ENCODE peak calls at places on chromosomes 11 and 22, in eight cellular contexts. R, M, U, K, D, X, S and A are unnamed samples.

GRCh38 chr11:109275931-109276330 is 146.1 kb upstream of the C11orf87 start:
- DNase-seq in X (no peak), M (no peak), U (no peak), D (no peak), K (no peak), R (no peak), S (no peak), A (no peak)

GRCh38 chr11:116193321-116194114 is 579.3 kb downstream of the BUD13 start:
- DNase-seq in S (no peak), R (peak; percentile 55), D (peak; percentile 78), U (peak; percentile 50), K (no peak), M (peak; percentile 1), X (peak; percentile 49), A (peak; percentile 87)

GRCh38 chr11:72239296-72239848 is 4.6 kb downstream of the PHOX2A start:
- DNase-seq in D (no peak), K (no peak), S (peak; percentile 93), R (peak; percentile 55), M (peak; percentile 40), U (peak; percentile 47), X (peak; percentile 47), A (no peak)

GRCh38 chr11:47327025-47327424 is 25.5 kb downstream of the MYBPC3 start:
- DNase-seq in U (no peak), D (no peak), S (no peak), M (no peak), K (no peak), R (no peak), X (no peak), A (no peak)

GRCh38 chr11:119085523-119085878 is 820 bp downstream of the HMBS start:
- DNase-seq in K (no peak), M (no peak), R (no peak), D (no peak), S (no peak), X (no peak), U (no peak), A (no peak)

GRCh38 chr22:37848587-37849088 is 581 bp upstream of the EIF3L start:
- DNase-seq in D (no peak), R (peak; percentile 35), K (no peak), M (no peak), U (peak; percentile 54), X (peak; percentile 18), S (no peak), A (no peak)

GRCh38 chr22:34877506-34877905 is 188.5 kb upstream of the ISX start:
- DNase-seq in R (peak; percentile 65), M (no peak), X (no peak), U (no peak), S (no peak), D (no peak), K (no peak), A (no peak)

GRCh38 chr11:85318573-85318972 is 308.6 kb downstream of the DLG2 start:
- DNase-seq in S (no peak), X (no peak), U (no peak), D (no peak), K (no peak), R (no peak), M (no peak), A (no peak)

GRCh38 chr22:23696326-23696851 is 5.6 kb downstream of the RGL4 start:
- DNase-seq in M (no peak), D (no peak), S (peak; percentile 84), X (no peak), R (peak; percentile 11), U (peak; percentile 83), K (peak; percentile 86), A (no peak)

GRCh38 chr11:43419460-43419859 is 60.7 kb downstream of the TTC17 start:
- DNase-seq in D (peak; percentile 7), U (peak; percentile 75), X (peak; percentile 63), M (peak; percentile 10), K (no peak), S (no peak), R (peak; percentile 29), A (peak; percentile 31)

GRCh38 chr11:6127881-6128280 is 20.4 kb downstream of the OR56B4 start:
- DNase-seq in M (no peak), X (peak; percentile 3), R (no peak), K (no peak), U (no peak), D (no peak), S (no peak), A (no peak)

GRCh38 chr11:59891781-59892181 is 13.2 kb downstream of the OOSP3 start:
- DNase-seq in R (no peak), K (no peak), M (no peak), U (peak; percentile 18), X (no peak), D (no peak), S (no peak), A (no peak)

GRCh38 chr11:70084046-70084984 is 6.2 kb downstream of the ANO1 start:
- DNase-seq in U (no peak), S (no peak), R (no peak), D (no peak), X (no peak), K (no peak), M (no peak), A (no peak)

GRCh38 chr22:44975444-44976262 is 34.2 kb downstream of the PHF21B start:
- DNase-seq in U (peak; percentile 86), M (peak; percentile 51), K (no peak), S (peak; percentile 88), X (peak; percentile 85), D (peak; percentile 56), R (peak; percentile 69), A (peak; percentile 69)

GRCh38 chr11:123056835-123057491 is 5.0 kb downstream of the HSPA8 start:
- DNase-seq in R (no peak), X (no peak), M (no peak), K (no peak), D (no peak), U (no peak), S (no peak), A (no peak)

GRCh38 chr11:70064011-70064725 is 13.9 kb upstream of the ANO1 start:
- DNase-seq in K (peak; percentile 11), S (peak; percentile 73), R (no peak), X (no peak), U (no peak), D (no peak), M (no peak), A (no peak)

GRCh38 chr11:128660957-128661356 is 32.9 kb upstream of the FLI1 start:
- DNase-seq in X (no peak), M (no peak), R (no peak), D (no peak), K (no peak), U (no peak), S (no peak), A (no peak)

DNA sequence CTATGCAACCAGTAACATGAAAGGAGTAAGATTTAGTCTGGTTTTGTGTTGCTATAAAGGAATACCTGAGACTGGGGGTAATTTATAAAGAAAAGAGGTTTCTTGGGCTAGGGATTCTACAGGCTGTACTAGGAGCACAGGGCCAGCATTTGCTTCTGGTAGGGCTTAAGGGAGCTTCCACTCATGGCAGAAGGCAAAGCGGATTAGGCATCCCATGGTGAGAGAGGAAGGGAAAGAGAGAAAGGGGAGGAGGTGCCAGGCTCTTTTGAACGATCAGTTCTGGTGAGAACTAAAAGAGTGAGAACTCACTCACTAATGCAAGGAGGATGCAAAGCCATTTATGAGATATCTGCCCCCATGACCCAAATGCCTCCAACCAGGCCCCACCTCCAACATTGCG is 283.2 kb downstream of the OPCML start:
- DNase-seq in R (no peak), K (no peak), X (no peak), D (no peak), M (no peak), U (no peak), S (no peak), A (no peak)
- H3K4me3 ChIP-seq in R (no peak overlapping the region), K (no peak overlapping the region), X (no peak overlapping the region), D (no peak overlapping the region), M (no peak overlapping the region), U (no peak overlapping the region), S (no peak overlapping the region), A (no peak overlapping the region)

GRCh38 chr11:62621567-62622470 is at the start of gene B3GAT3:
- DNase-seq in D (peak; percentile 99), R (peak; percentile 98), X (peak; percentile 99), S (peak; percentile 100), K (peak; percentile 97), U (peak; percentile 99), M (peak; percentile 99), A (peak; percentile 95)

GRCh38 chr11:62622476-62622875 is 690 bp upstream of the B3GAT3 start:
- DNase-seq in S (no peak), M (no peak), D (no peak), R (no peak), U (no peak), K (no peak), X (no peak), A (no peak)

GRCh38 chr11:62632492-62632891 is 10.7 kb upstream of the B3GAT3 start:
- DNase-seq in D (no peak), K (no peak), X (no peak), R (no peak), M (no peak), U (no peak), S (no peak), A (no peak)

GRCh38 chr11:62627718-62628117 is 5.9 kb upstream of the B3GAT3 start:
- DNase-seq in U (peak; percentile 37), D (no peak), M (no peak), S (no peak), K (no peak), X (no peak), R (no peak), A (no peak)
- TF ChIP-seq CTCF in U (peak; percentile 29), D (no peak), M (no peak), S (no peak), K (no peak), X (peak; percentile 24), R (no peak), A (no peak)

GRCh38 chr11:39458481-39458880 is 2001.0 kb downstream of the LRRC4C start:
- DNase-seq in K (no peak), X (no peak), R (no peak), S (no peak), D (no peak), U (no peak), M (no peak), A (no peak)

GRCh38 chr11:39459606-39460005 is 1999.8 kb downstream of the LRRC4C start:
- DNase-seq in K (no peak), D (no peak), X (no peak), S (no peak), U (no peak), R (no peak), M (no peak), A (no peak)

GRCh38 chr11:39461065-39461464 is 1998.4 kb downstream of the LRRC4C start:
- DNase-seq in K (no peak), S (no peak), D (no peak), M (no peak), U (no peak), R (no peak), X (no peak), A (no peak)
- H3K4me3 ChIP-seq in K (no peak overlapping the region), S (no peak overlapping the region), D (no peak overlapping the region), M (no peak overlapping the region), U (no peak overlapping the region), R (no peak overlapping the region), X (no peak overlapping the region), A (no peak overlapping the region)

DNA sequence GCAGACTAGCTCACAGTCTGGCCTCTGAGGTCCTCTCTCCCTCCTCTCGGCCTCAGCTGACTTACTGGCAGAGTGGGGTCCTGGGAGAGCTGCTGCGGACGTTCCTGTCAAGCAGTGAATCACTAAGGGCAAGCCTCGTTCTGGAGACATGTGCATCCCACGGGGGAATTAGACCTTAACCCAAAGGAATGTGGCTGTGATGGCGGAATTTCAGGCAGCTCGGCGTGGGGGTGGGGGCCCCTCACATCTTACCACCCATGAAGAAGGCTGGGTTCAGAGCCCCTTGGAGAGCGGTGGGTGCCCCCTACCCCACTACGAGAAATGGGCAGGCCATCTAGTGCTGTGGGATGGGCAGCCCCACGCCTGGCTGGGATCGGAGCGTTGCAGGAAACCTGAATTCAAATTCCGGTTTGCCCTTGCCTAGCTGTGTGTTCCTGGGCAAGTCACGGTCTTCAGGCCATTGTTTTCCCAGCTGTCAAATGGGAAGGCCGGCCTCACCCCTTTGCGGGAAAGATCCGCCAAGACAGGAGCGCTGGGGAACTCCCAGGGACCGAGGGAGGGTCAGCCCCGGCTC is 559 bp downstream of the LRRC32 start:
- DNase-seq in D (no peak), X (no peak), R (peak; percentile 85), S (peak; percentile 94), M (peak; percentile 34), U (peak; percentile 96), K (no peak), A (peak; percentile 42)
- TF ChIP-seq CTCF in D (no peak), X (no peak), R (no peak), S (no peak), M (no peak), U (no peak), K (no peak), A (no peak)